ENCODE peak calls at places on chromosomes 1 and 21, in five cellular contexts. W is AG09309, N is AG08396, S is ACHN, A is cardiac fibroblast. L is an unnamed sample.
A peak's percentile ranks its signal among the peaks of the same experiment; 100 is the strongest.

GRCh38 chr1:181504294-181505115 is 21.2 kb downstream of the CACNA1E start:
- DNase-seq in A (peak; percentile 5), S (peak; percentile 63), N (no peak), W (no peak), L (no peak)

GRCh38 chr21:45248893-45249381 is 38.8 kb downstream of the POFUT2 start:
- DNase-seq in W (no peak), A (peak; percentile 36), N (no peak), S (peak; percentile 27), L (no peak)

GRCh38 chr1:40162791-40163441 is 1.7 kb downstream of the RLF start:
- DNase-seq in N (peak; percentile 27), A (peak; percentile 39), W (no peak), S (no peak), L (peak; percentile 11)

GRCh38 chr1:238139713-238140112 is 249.0 kb upstream of the ZP4 start:
- DNase-seq in A (no peak), W (no peak), N (no peak), S (no peak), L (no peak)

GRCh38 chr1:15038232-15039016 is 115.1 kb upstream of the TMEM51 start:
- DNase-seq in N (no peak), A (peak; percentile 18), W (no peak), S (peak; percentile 58), L (peak; percentile 28)

GRCh38 chr1:176206006-176206960 is 803 bp downstream of the COP1 start:
- DNase-seq in W (no peak), A (peak; percentile 45), S (peak; percentile 59), N (peak; percentile 50), L (peak; percentile 54)

GRCh38 chr1:156641761-156642264 is at the start of gene BCAN:
- DNase-seq in N (peak; percentile 56), A (no peak), W (no peak), S (no peak), L (no peak)

GRCh38 chr1:96713649-96714048 is 7.9 kb upstream of the PTBP2 start:
- DNase-seq in N (no peak), W (no peak), S (no peak), A (no peak), L (no peak)

GRCh38 chr1:40763742-40764532 is 19.6 kb upstream of the KCNQ4 start:
- DNase-seq in N (no peak), W (no peak), S (no peak), A (no peak), L (no peak)

GRCh38 chr1:157368363-157368762 is 184.0 kb downstream of the FCRL5 start:
- DNase-seq in W (no peak), A (no peak), S (no peak), N (no peak), L (no peak)

GRCh38 chr21:16588433-16588860 is 858.7 kb downstream of the USP25 start:
- DNase-seq in S (peak; percentile 94), A (peak; percentile 88), N (peak; percentile 67), W (peak; percentile 45), L (peak; percentile 88)

GRCh38 chr1:2210786-2211185 is 16.2 kb upstream of the FAAP20 start:
- DNase-seq in A (no peak), S (no peak), N (no peak), W (no peak), L (no peak)

GRCh38 chr1:61375082-61375880 is 292.9 kb downstream of the NFIA start:
- DNase-seq in W (no peak), N (no peak), S (no peak), A (no peak), L (no peak)

GRCh38 chr1:201709564-201710295 is 119.2 kb upstream of the IPO9 start:
- DNase-seq in N (peak; percentile 66), W (no peak), S (peak; percentile 66), A (peak; percentile 76), L (peak; percentile 69)

GRCh38 chr1:154940213-154940879 is 3.8 kb upstream of the PMVK start:
- DNase-seq in S (no peak), A (no peak), W (no peak), N (no peak), L (no peak)

GRCh38 chr21:42383331-42383730 is 12.5 kb downstream of the TMPRSS3 start:
- DNase-seq in W (no peak), N (no peak), S (no peak), A (no peak), L (no peak)

GRCh38 chr21:39313042-39313456 is 383 bp downstream of the BRWD1 start:
- DNase-seq in A (no peak), S (no peak), W (no peak), N (peak; percentile 25), L (no peak)

GRCh38 chr1:23720256-23720995 is 22.8 kb upstream of the ELOA start:
- DNase-seq in S (no peak), W (no peak), N (no peak), A (peak; percentile 67), L (no peak)

GRCh38 chr1:213249395-213249794 is 198.4 kb downstream of the RPS6KC1 start:
- DNase-seq in S (no peak), N (no peak), A (no peak), W (no peak), L (no peak)

GRCh38 chr21:16047857-16048256 is 318.1 kb downstream of the USP25 start:
- DNase-seq in W (peak; percentile 17), N (no peak), S (no peak), A (no peak), L (no peak)

GRCh38 chr1:9413143-9413876 is 120.6 kb downstream of the SPSB1 start:
- DNase-seq in W (peak; percentile 55), N (peak; percentile 90), S (peak; percentile 75), A (peak; percentile 84), L (peak; percentile 91)

GRCh38 chr1:90721210-90722194 is 4.4 kb upstream of the BARHL2 start:
- DNase-seq in S (peak; percentile 49), A (peak; percentile 66), N (peak; percentile 81), W (peak; percentile 2), L (peak; percentile 80)

GRCh38 chr1:207698822-207699483 is 52.9 kb upstream of the CD46 start:
- DNase-seq in S (peak; percentile 77), A (peak; percentile 75), N (peak; percentile 27), W (no peak), L (peak; percentile 65)

GRCh38 chr1:37763791-37764741 is 854 bp downstream of the EPHA10 start:
- DNase-seq in A (peak; percentile 53), W (no peak), S (peak; percentile 55), N (peak; percentile 78), L (peak; percentile 29)

GRCh38 chr1:234611153-234611798 is 1.3 kb upstream of the IRF2BP2 start:
- DNase-seq in N (no peak), A (peak; percentile 91), S (peak; percentile 92), W (no peak), L (peak; percentile 89)

L was measured in myocyte.